ENCODE peak calls at places on chromosomes 13 and 19, in five cellular contexts. One of them, this sample, is unnamed.

GRCh38 chr13:67223742-67224141 is 6.4 kb downstream of the PCDH9 start:
- DNase-seq in stimulated activated CD8-positive, alpha-beta memory T cell treated with anti-CD3 and anti-CD28 coated beads, Interleukin-2, amount 100 ng/mL, for 1 hour: no peak
- DNase-seq in HFFc6: no peak
- DNase-seq in IMR-90: peak
- DNase-seq in neural crest cell: no peak
- DNase-seq in this sample: no peak

GRCh38 chr19:17869114-17869608 is 2.6 kb upstream of the SLC5A5 start:
- DNase-seq in stimulated activated CD8-positive, alpha-beta memory T cell treated with anti-CD3 and anti-CD28 coated beads, Interleukin-2, amount 100 ng/mL, for 1 hour: no peak
- DNase-seq in IMR-90: no peak
- DNase-seq in neural crest cell: no peak
- DNase-seq in HFFc6: no peak
- DNase-seq in this sample: no peak

GRCh38 chr13:78022164-78022877 is 103.7 kb upstream of the EDNRB start:
- DNase-seq in HFFc6: no peak
- DNase-seq in neural crest cell: no peak
- DNase-seq in stimulated activated CD8-positive, alpha-beta memory T cell treated with anti-CD3 and anti-CD28 coated beads, Interleukin-2, amount 100 ng/mL, for 1 hour: peak
- DNase-seq in IMR-90: peak
- DNase-seq in this sample: no peak

GRCh38 chr19:14407889-14408640 is 11.1 kb downstream of the DDX39A start:
- DNase-seq in neural crest cell: no peak
- DNase-seq in stimulated activated CD8-positive, alpha-beta memory T cell treated with anti-CD3 and anti-CD28 coated beads, Interleukin-2, amount 100 ng/mL, for 1 hour: no peak
- DNase-seq in IMR-90: no peak
- DNase-seq in HFFc6: no peak
- DNase-seq in this sample: no peak

GRCh38 chr19:375395-376110 is 31.0 kb upstream of the MIER2 start:
- DNase-seq in neural crest cell: no peak
- DNase-seq in stimulated activated CD8-positive, alpha-beta memory T cell treated with anti-CD3 and anti-CD28 coated beads, Interleukin-2, amount 100 ng/mL, for 1 hour: no peak
- DNase-seq in IMR-90: no peak
- DNase-seq in HFFc6: no peak
- DNase-seq in this sample: no peak

GRCh38 chr13:76904507-76904906 is 18.3 kb upstream of the KCTD12 start:
- DNase-seq in stimulated activated CD8-positive, alpha-beta memory T cell treated with anti-CD3 and anti-CD28 coated beads, Interleukin-2, amount 100 ng/mL, for 1 hour: no peak
- DNase-seq in HFFc6: no peak
- DNase-seq in IMR-90: no peak
- DNase-seq in neural crest cell: no peak
- DNase-seq in this sample: no peak

GRCh38 chr19:10288662-10289166 is 1.0 kb upstream of the ICAM5 start:
- DNase-seq in IMR-90: peak
- DNase-seq in HFFc6: peak
- DNase-seq in stimulated activated CD8-positive, alpha-beta memory T cell treated with anti-CD3 and anti-CD28 coated beads, Interleukin-2, amount 100 ng/mL, for 1 hour: no peak
- DNase-seq in neural crest cell: peak
- DNase-seq in this sample: peak

GRCh38 chr19:37997911-37998344 is 90.9 kb downstream of the SIPA1L3 start:
- DNase-seq in IMR-90: peak
- DNase-seq in HFFc6: peak
- DNase-seq in stimulated activated CD8-positive, alpha-beta memory T cell treated with anti-CD3 and anti-CD28 coated beads, Interleukin-2, amount 100 ng/mL, for 1 hour: no peak
- DNase-seq in neural crest cell: no peak
- DNase-seq in this sample: no peak

GRCh38 chr13:37403776-37404497 is 194.6 kb downstream of the POSTN start:
- DNase-seq in HFFc6: peak
- DNase-seq in neural crest cell: no peak
- DNase-seq in IMR-90: peak
- DNase-seq in stimulated activated CD8-positive, alpha-beta memory T cell treated with anti-CD3 and anti-CD28 coated beads, Interleukin-2, amount 100 ng/mL, for 1 hour: no peak
- DNase-seq in this sample: no peak

GRCh38 chr19:38745316-38745715 is 1.0 kb upstream of the CAPN12 start:
- DNase-seq in IMR-90: no peak
- DNase-seq in HFFc6: no peak
- DNase-seq in neural crest cell: no peak
- DNase-seq in stimulated activated CD8-positive, alpha-beta memory T cell treated with anti-CD3 and anti-CD28 coated beads, Interleukin-2, amount 100 ng/mL, for 1 hour: no peak
- DNase-seq in this sample: no peak

GRCh38 chr19:40663712-40664692 is 26.4 kb downstream of the NUMBL start:
- DNase-seq in IMR-90: peak
- DNase-seq in stimulated activated CD8-positive, alpha-beta memory T cell treated with anti-CD3 and anti-CD28 coated beads, Interleukin-2, amount 100 ng/mL, for 1 hour: no peak
- DNase-seq in HFFc6: peak
- DNase-seq in neural crest cell: no peak
- DNase-seq in this sample: no peak

GRCh38 chr13:46667687-46668281 is 114.8 kb downstream of the LRCH1 start:
- DNase-seq in IMR-90: no peak
- DNase-seq in stimulated activated CD8-positive, alpha-beta memory T cell treated with anti-CD3 and anti-CD28 coated beads, Interleukin-2, amount 100 ng/mL, for 1 hour: no peak
- DNase-seq in HFFc6: no peak
- DNase-seq in neural crest cell: no peak
- DNase-seq in this sample: no peak

GRCh38 chr19:34193439-34193838 is 21.1 kb downstream of the LSM14A start:
- DNase-seq in IMR-90: no peak
- DNase-seq in neural crest cell: no peak
- DNase-seq in stimulated activated CD8-positive, alpha-beta memory T cell treated with anti-CD3 and anti-CD28 coated beads, Interleukin-2, amount 100 ng/mL, for 1 hour: no peak
- DNase-seq in HFFc6: no peak
- DNase-seq in this sample: no peak

GRCh38 chr13:76516013-76516412 is 370.2 kb downstream of the KCTD12 start:
- DNase-seq in HFFc6: peak
- DNase-seq in stimulated activated CD8-positive, alpha-beta memory T cell treated with anti-CD3 and anti-CD28 coated beads, Interleukin-2, amount 100 ng/mL, for 1 hour: no peak
- DNase-seq in IMR-90: peak
- DNase-seq in neural crest cell: no peak
- DNase-seq in this sample: no peak

GRCh38 chr19:3450796-3451411 is 29.4 kb downstream of the SMIM24 start:
- DNase-seq in stimulated activated CD8-positive, alpha-beta memory T cell treated with anti-CD3 and anti-CD28 coated beads, Interleukin-2, amount 100 ng/mL, for 1 hour: no peak
- DNase-seq in neural crest cell: no peak
- DNase-seq in HFFc6: peak
- DNase-seq in IMR-90: peak
- DNase-seq in this sample: no peak

GRCh38 chr13:41059466-41059865 is 1.8 kb upstream of the WBP4 start:
- DNase-seq in IMR-90: peak
- DNase-seq in neural crest cell: no peak
- DNase-seq in HFFc6: no peak
- DNase-seq in stimulated activated CD8-positive, alpha-beta memory T cell treated with anti-CD3 and anti-CD28 coated beads, Interleukin-2, amount 100 ng/mL, for 1 hour: no peak
- DNase-seq in this sample: no peak

GRCh38 chr13:42272115-42272756 is at the start of gene AKAP11:
- DNase-seq in stimulated activated CD8-positive, alpha-beta memory T cell treated with anti-CD3 and anti-CD28 coated beads, Interleukin-2, amount 100 ng/mL, for 1 hour: peak
- DNase-seq in HFFc6: no peak
- DNase-seq in IMR-90: peak
- DNase-seq in neural crest cell: peak
- DNase-seq in this sample: peak

GRCh38 chr13:113915012-113915763 is 51.3 kb upstream of the GAS6 start:
- DNase-seq in HFFc6: no peak
- DNase-seq in stimulated activated CD8-positive, alpha-beta memory T cell treated with anti-CD3 and anti-CD28 coated beads, Interleukin-2, amount 100 ng/mL, for 1 hour: no peak
- DNase-seq in neural crest cell: no peak
- DNase-seq in IMR-90: no peak
- DNase-seq in this sample: peak

GRCh38 chr13:50847501-50847900 is 4.0 kb upstream of the DLEU7 start:
- DNase-seq in IMR-90: no peak
- DNase-seq in HFFc6: no peak
- DNase-seq in neural crest cell: no peak
- DNase-seq in stimulated activated CD8-positive, alpha-beta memory T cell treated with anti-CD3 and anti-CD28 coated beads, Interleukin-2, amount 100 ng/mL, for 1 hour: no peak
- DNase-seq in this sample: no peak

GRCh38 chr19:18515959-18516358 is 5.9 kb downstream of the ELL start:
- DNase-seq in stimulated activated CD8-positive, alpha-beta memory T cell treated with anti-CD3 and anti-CD28 coated beads, Interleukin-2, amount 100 ng/mL, for 1 hour: no peak
- DNase-seq in neural crest cell: no peak
- DNase-seq in IMR-90: no peak
- DNase-seq in HFFc6: no peak
- DNase-seq in this sample: no peak

GRCh38 chr13:95568131-95568530 is 15.6 kb downstream of the CLDN10 start:
- DNase-seq in stimulated activated CD8-positive, alpha-beta memory T cell treated with anti-CD3 and anti-CD28 coated beads, Interleukin-2, amount 100 ng/mL, for 1 hour: no peak
- DNase-seq in IMR-90: no peak
- DNase-seq in HFFc6: no peak
- DNase-seq in neural crest cell: no peak
- DNase-seq in this sample: no peak

GRCh38 chr13:42258747-42259146 is 13.2 kb upstream of the AKAP11 start:
- DNase-seq in stimulated activated CD8-positive, alpha-beta memory T cell treated with anti-CD3 and anti-CD28 coated beads, Interleukin-2, amount 100 ng/mL, for 1 hour: no peak
- DNase-seq in neural crest cell: no peak
- DNase-seq in HFFc6: no peak
- DNase-seq in IMR-90: no peak
- DNase-seq in this sample: no peak

GRCh38 chr19:6464070-6464873 is at the start of gene CRB3:
- DNase-seq in neural crest cell: no peak
- DNase-seq in HFFc6: no peak
- DNase-seq in stimulated activated CD8-positive, alpha-beta memory T cell treated with anti-CD3 and anti-CD28 coated beads, Interleukin-2, amount 100 ng/mL, for 1 hour: no peak
- DNase-seq in IMR-90: no peak
- DNase-seq in this sample: no peak

GRCh38 chr13:40981361-40981760 is 37.8 kb downstream of the ELF1 start:
- DNase-seq in IMR-90: no peak
- DNase-seq in neural crest cell: no peak
- DNase-seq in HFFc6: no peak
- DNase-seq in stimulated activated CD8-positive, alpha-beta memory T cell treated with anti-CD3 and anti-CD28 coated beads, Interleukin-2, amount 100 ng/mL, for 1 hour: no peak
- DNase-seq in this sample: no peak

GRCh38 chr13:24161010-24161775 is 673 bp downstream of the SPATA13 start:
- DNase-seq in IMR-90: no peak
- DNase-seq in HFFc6: no peak
- DNase-seq in neural crest cell: no peak
- DNase-seq in stimulated activated CD8-positive, alpha-beta memory T cell treated with anti-CD3 and anti-CD28 coated beads, Interleukin-2, amount 100 ng/mL, for 1 hour: no peak
- DNase-seq in this sample: no peak

GRCh38 chr19:6608950-6609349 is 18.0 kb upstream of the CD70 start:
- DNase-seq in HFFc6: no peak
- DNase-seq in neural crest cell: no peak
- DNase-seq in stimulated activated CD8-positive, alpha-beta memory T cell treated with anti-CD3 and anti-CD28 coated beads, Interleukin-2, amount 100 ng/mL, for 1 hour: no peak
- DNase-seq in IMR-90: no peak
- DNase-seq in this sample: no peak

GRCh38 chr13:110722971-110723370 is 9.5 kb downstream of the ING1 start:
- DNase-seq in neural crest cell: no peak
- DNase-seq in IMR-90: no peak
- DNase-seq in stimulated activated CD8-positive, alpha-beta memory T cell treated with anti-CD3 and anti-CD28 coated beads, Interleukin-2, amount 100 ng/mL, for 1 hour: no peak
- DNase-seq in HFFc6: no peak
- DNase-seq in this sample: no peak

GRCh38 chr13:99361197-99361596 is 54.0 kb upstream of the GPR183 start:
- DNase-seq in IMR-90: no peak
- DNase-seq in stimulated activated CD8-positive, alpha-beta memory T cell treated with anti-CD3 and anti-CD28 coated beads, Interleukin-2, amount 100 ng/mL, for 1 hour: no peak
- DNase-seq in HFFc6: no peak
- DNase-seq in neural crest cell: no peak
- DNase-seq in this sample: no peak

GRCh38 chr13:62085337-62085736 is 669.7 kb upstream of the PCDH20 start:
- DNase-seq in neural crest cell: no peak
- DNase-seq in IMR-90: no peak
- DNase-seq in stimulated activated CD8-positive, alpha-beta memory T cell treated with anti-CD3 and anti-CD28 coated beads, Interleukin-2, amount 100 ng/mL, for 1 hour: no peak
- DNase-seq in HFFc6: no peak
- DNase-seq in this sample: peak

GRCh38 chr19:36225219-36225892 is 10.4 kb downstream of the ZNF146 start:
- DNase-seq in neural crest cell: no peak
- DNase-seq in IMR-90: peak
- DNase-seq in HFFc6: peak
- DNase-seq in stimulated activated CD8-positive, alpha-beta memory T cell treated with anti-CD3 and anti-CD28 coated beads, Interleukin-2, amount 100 ng/mL, for 1 hour: no peak
- DNase-seq in this sample: no peak

GRCh38 chr13:60155978-60156377 is 7.8 kb downstream of the DIAPH3 start:
- DNase-seq in neural crest cell: no peak
- DNase-seq in HFFc6: peak
- DNase-seq in stimulated activated CD8-positive, alpha-beta memory T cell treated with anti-CD3 and anti-CD28 coated beads, Interleukin-2, amount 100 ng/mL, for 1 hour: no peak
- DNase-seq in IMR-90: peak
- DNase-seq in this sample: no peak

GRCh38 chr19:53906211-53907192 is 2.6 kb upstream of the CACNG7 start:
- DNase-seq in IMR-90: no peak
- DNase-seq in neural crest cell: peak
- DNase-seq in stimulated activated CD8-positive, alpha-beta memory T cell treated with anti-CD3 and anti-CD28 coated beads, Interleukin-2, amount 100 ng/mL, for 1 hour: peak
- DNase-seq in HFFc6: no peak
- DNase-seq in this sample: peak

GRCh38 chr13:113033054-113033453 is 64.0 kb downstream of the MCF2L start:
- DNase-seq in neural crest cell: no peak
- DNase-seq in HFFc6: no peak
- DNase-seq in IMR-90: no peak
- DNase-seq in stimulated activated CD8-positive, alpha-beta memory T cell treated with anti-CD3 and anti-CD28 coated beads, Interleukin-2, amount 100 ng/mL, for 1 hour: no peak
- DNase-seq in this sample: no peak

GRCh38 chr13:24861617-24862362 is 97.8 kb downstream of the RNF17 start:
- DNase-seq in HFFc6: no peak
- DNase-seq in neural crest cell: no peak
- DNase-seq in stimulated activated CD8-positive, alpha-beta memory T cell treated with anti-CD3 and anti-CD28 coated beads, Interleukin-2, amount 100 ng/mL, for 1 hour: no peak
- DNase-seq in IMR-90: no peak
- DNase-seq in this sample: no peak